ENCODE peak calls at places on chromosome 13, in six cellular contexts. J, A, C, R, D and B are unnamed samples.

GRCh38 chr13:37360556-37360955 is 238.0 kb downstream of the POSTN start:
- DNase-seq in J (peak; percentile 46), A (no peak), C (no peak), R (peak; percentile 26), D (no peak), B (no peak)

GRCh38 chr13:99743079-99743478 is 228.5 kb downstream of the ZIC5 start:
- DNase-seq in J (no peak), A (no peak), C (no peak), R (no peak), D (no peak), B (no peak)

GRCh38 chr13:59641758-59642157 is 522.0 kb downstream of the DIAPH3 start:
- DNase-seq in J (no peak), A (no peak), C (no peak), R (no peak), D (no peak), B (peak; percentile 22)

GRCh38 chr13:50942630-50943311 is 33.2 kb downstream of the RNASEH2B start:
- DNase-seq in J (no peak), A (no peak), C (no peak), R (no peak), D (no peak), B (peak; percentile 83)

GRCh38 chr13:80840313-80840976 is 499.5 kb upstream of the SPRY2 start:
- DNase-seq in J (no peak), A (no peak), C (peak; percentile 53), R (peak; percentile 11), D (no peak), B (peak; percentile 70)

GRCh38 chr13:21625366-21625765 is 21.4 kb upstream of the MICU2 start:
- DNase-seq in J (peak; percentile 52), A (no peak), C (no peak), R (peak; percentile 23), D (no peak), B (peak; percentile 58)

GRCh38 chr13:19805765-19806164 is 23.0 kb upstream of the PSPC1 start:
- DNase-seq in J (no peak), A (no peak), C (no peak), R (no peak), D (no peak), B (no peak)

GRCh38 chr13:107867701-107868661 is 347.4 kb downstream of the LIG4 start:
- DNase-seq in J (peak; percentile 57), A (peak; percentile 66), C (peak; percentile 66), R (peak; percentile 76), D (no peak), B (peak; percentile 76)

GRCh38 chr13:24207841-24208240 is 47.3 kb downstream of the SPATA13 start:
- DNase-seq in J (no peak), A (no peak), C (no peak), R (no peak), D (no peak), B (no peak)

GRCh38 chr13:33355470-33355869 is 69.9 kb upstream of the STARD13 start:
- DNase-seq in J (peak; percentile 55), A (no peak), C (no peak), R (peak; percentile 77), D (no peak), B (no peak)

GRCh38 chr13:95710313-95710712 is 33.4 kb downstream of the DNAJC3 start:
- DNase-seq in J (peak; percentile 84), A (no peak), C (no peak), R (peak; percentile 61), D (no peak), B (no peak)

GRCh38 chr13:91045351-91046034 is 302.0 kb upstream of the MIR17HG start:
- DNase-seq in J (no peak), A (no peak), C (peak; percentile 5), R (peak; percentile 17), D (no peak), B (peak; percentile 56)

GRCh38 chr13:105952233-105952767 is 583.2 kb downstream of the EFNB2 start:
- DNase-seq in J (no peak), A (no peak), C (no peak), R (no peak), D (no peak), B (no peak)

GRCh38 chr13:114109646-114110045 is 22.8 kb downstream of the RASA3 start:
- DNase-seq in J (no peak), A (no peak), C (no peak), R (no peak), D (no peak), B (no peak)

GRCh38 chr13:40973409-40973808 is 45.7 kb downstream of the ELF1 start:
- DNase-seq in J (no peak), A (no peak), C (no peak), R (no peak), D (no peak), B (no peak)
- H2BK15ac ChIP-seq in J (no peak overlapping the region), A (no peak overlapping the region), C (no peak overlapping the region), R (no peak overlapping the region), D (no peak overlapping the region), B (no peak overlapping the region)

GRCh38 chr13:44092053-44092452 is 212.3 kb downstream of the LACC1 start:
- DNase-seq in J (no peak), A (no peak), C (no peak), R (peak; percentile 29), D (no peak), B (no peak)

GRCh38 chr13:44088409-44088808 is 208.7 kb downstream of the LACC1 start:
- DNase-seq in J (no peak), A (no peak), C (no peak), R (no peak), D (no peak), B (no peak)

GRCh38 chr13:44084146-44084545 is 204.4 kb downstream of the LACC1 start:
- DNase-seq in J (no peak), A (no peak), C (no peak), R (no peak), D (no peak), B (no peak)

GRCh38 chr13:44088911-44089851 is 209.5 kb downstream of the LACC1 start:
- DNase-seq in J (no peak), A (no peak), C (no peak), R (peak; percentile 17), D (no peak), B (no peak)

GRCh38 chr13:44086389-44086788 is 206.7 kb downstream of the LACC1 start:
- DNase-seq in J (no peak), A (no peak), C (no peak), R (no peak), D (no peak), B (no peak)
- H2BK15ac ChIP-seq in J (no peak overlapping the region), A (no peak overlapping the region), C (no peak overlapping the region), R (no peak overlapping the region), D (no peak overlapping the region), B (no peak overlapping the region)

GRCh38 chr13:110973007-110973700 is 58.3 kb upstream of the ANKRD10 start:
- DNase-seq in J (no peak), A (no peak), C (no peak), R (no peak), D (no peak), B (no peak)
- H2BK15ac ChIP-seq in J (no peak overlapping the region), A (no peak overlapping the region), C (no peak overlapping the region), R (no peak overlapping the region), D (no peak overlapping the region), B (no peak overlapping the region)

GRCh38 chr13:52638929-52639328 is 3.3 kb upstream of the HNRNPA1L2 start:
- DNase-seq in J (no peak), A (no peak), C (no peak), R (no peak), D (no peak), B (no peak)
- H2BK15ac ChIP-seq in J (no peak overlapping the region), A (no peak overlapping the region), C (no peak overlapping the region), R (no peak overlapping the region), D (no peak overlapping the region), B (no peak overlapping the region)

GRCh38 chr13:102771298-102772041 is 2.1 kb downstream of the TEX30 start:
- DNase-seq in J (no peak), A (no peak), C (no peak), R (no peak), D (no peak), B (no peak)
- H2BK15ac ChIP-seq in J (no peak overlapping the region), A (no peak overlapping the region), C (no peak overlapping the region), R (no peak overlapping the region), D (no peak overlapping the region), B (no peak overlapping the region)

GRCh38 chr13:109152311-109152820 is 523.0 kb downstream of the MYO16 start:
- DNase-seq in J (no peak), A (no peak), C (no peak), R (peak; percentile 26), D (no peak), B (peak; percentile 51)

GRCh38 chr13:109154146-109154545 is 524.7 kb downstream of the MYO16 start:
- DNase-seq in J (no peak), A (no peak), C (no peak), R (peak; percentile 84), D (no peak), B (no peak)

GRCh38 chr13:109154546-109154945 is 525.1 kb downstream of the MYO16 start:
- DNase-seq in J (no peak), A (no peak), C (no peak), R (peak; percentile 45), D (no peak), B (peak; percentile 39)

GRCh38 chr13:109151696-109152095 is 522.3 kb downstream of the MYO16 start:
- DNase-seq in J (no peak), A (no peak), C (no peak), R (peak; percentile 85), D (no peak), B (peak; percentile 45)

DNA sequence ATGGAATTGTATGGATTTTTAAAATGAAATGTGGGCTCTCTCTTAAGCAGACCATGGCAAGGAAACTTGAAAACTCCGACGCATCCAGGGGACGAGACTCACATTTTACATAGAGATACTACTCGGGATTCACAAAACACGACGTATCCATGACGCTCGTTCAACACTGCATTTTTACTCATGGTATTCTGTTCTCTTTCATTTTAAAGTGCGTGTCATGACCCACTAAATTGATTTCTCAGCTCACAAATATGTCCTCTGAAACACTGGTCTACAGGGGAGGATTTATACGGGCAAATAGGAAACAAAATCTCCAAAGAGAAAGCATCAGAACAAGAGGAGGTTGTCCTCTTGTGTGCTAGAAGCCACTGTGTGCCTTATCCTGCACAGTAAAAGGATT is 523.5 kb downstream of the MYO16 start:
- DNase-seq in J (no peak), A (no peak), C (no peak), R (peak; percentile 88), D (no peak), B (no peak)
- H2BK15ac ChIP-seq in J (peak overlapping the region; percentile 68), A (no peak overlapping the region), C (no peak overlapping the region), R (no peak overlapping the region), D (no peak overlapping the region), B (no peak overlapping the region)